ENCODE peak calls at places on chromosomes 7 and 10, in six cellular contexts. C is upper lobe of left lung, G is GM12878, L is K562, M is A549, D is HepG2. W is an unnamed sample. For H3K4me1, the result is how much of the 10 kb centered on the place peaks cover.

GRCh38 chr10:17126327-17126726 is 3.3 kb downstream of the CUBN start:
- ATAC-seq in M (no peak), D (no peak), L (no peak), C (no peak), G (no peak), W (no peak)

GRCh38 chr7:84674236-84674913 is 479.8 kb upstream of the SEMA3A start:
- ATAC-seq in C (no peak), G (peak), L (no peak), M (no peak), D (no peak), W (no peak)

GRCh38 chr7:925601-926000 is 28.9 kb downstream of the ADAP1 start:
- ATAC-seq in C (no peak), L (no peak), G (no peak), M (no peak), D (no peak), W (no peak)

GRCh38 chr7:81549484-81550016 is 220.3 kb downstream of the HGF start:
- ATAC-seq in M (no peak), G (no peak), L (no peak), D (no peak), C (no peak), W (no peak)

GRCh38 chr10:113991091-113991860 is 52.4 kb upstream of the ADRB1 start:
- ATAC-seq in G (peak), C (no peak), D (no peak), L (no peak), M (no peak), W (no peak)

GRCh38 chr10:128779457-128779856 is 653.2 kb upstream of the MKI67 start:
- ATAC-seq in M (no peak), D (no peak), L (no peak), C (no peak), G (no peak), W (no peak)

GRCh38 chr7:2637505-2638223 is 5.9 kb downstream of the TTYH3 start:
- ATAC-seq in G (peak), M (no peak), D (peak), L (no peak), C (peak), W (no peak)

GRCh38 chr10:92901819-92902234 is 53.5 kb downstream of the EXOC6 start:
- ATAC-seq in M (no peak), G (peak), C (no peak), D (no peak), L (no peak), W (no peak)

GRCh38 chr7:22319424-22320403 is 37.2 kb downstream of the RAPGEF5 start:
- ATAC-seq in C (no peak), L (peak), M (no peak), G (no peak), D (no peak), W (no peak)

GRCh38 chr7:151728746-151729145 is 148.2 kb downstream of the PRKAG2 start:
- ATAC-seq in L (no peak), C (no peak), M (no peak), D (no peak), G (no peak), W (no peak)

GRCh38 chr10:68112837-68113236 is 3.5 kb downstream of the MYPN start:
- ATAC-seq in L (no peak), C (no peak), G (no peak), D (no peak), M (no peak), W (no peak)

GRCh38 chr7:77837275-77837674 is 38.7 kb downstream of the PHTF2 start:
- ATAC-seq in G (peak), D (no peak), L (no peak), M (no peak), C (no peak), W (no peak)

GRCh38 chr10:29643785-29644501 is 9.2 kb upstream of the SVIL start:
- ATAC-seq in L (no peak), C (peak), M (no peak), G (no peak), D (no peak), W (peak)

GRCh38 chr7:794671-795329 is 37.5 kb upstream of the SUN1 start:
- ATAC-seq in L (no peak), G (no peak), C (no peak), M (no peak), D (no peak), W (no peak)

GRCh38 chr10:85612833-85613232 is 753.8 kb downstream of the GRID1 start:
- ATAC-seq in C (no peak), M (peak), D (peak), G (peak), L (peak), W (no peak)

GRCh38 chr7:157769870-157770213 is 433.0 kb downstream of the DNAJB6 start:
- ATAC-seq in M (no peak), G (no peak), D (no peak), L (no peak), C (no peak), W (no peak)

GRCh38 chr10:119041332-119041731 is 11.8 kb downstream of the NANOS1 start:
- ATAC-seq in C (no peak), L (no peak), G (no peak), M (no peak), D (peak), W (no peak)

GRCh38 chr10:86556933-86557649 is 35.5 kb upstream of the WAPL start:
- ATAC-seq in C (no peak), D (no peak), M (no peak), L (no peak), G (no peak), W (no peak)

GRCh38 chr7:86793129-86793528 is 149.4 kb downstream of the GRM3 start:
- ATAC-seq in C (no peak), M (no peak), G (no peak), L (no peak), D (no peak), W (no peak)
- TF ChIP-seq CTCF in C (no peak), M (no peak), G (no peak), L (no peak), D (no peak), W (no peak)

GRCh38 chr7:76337147-76337546 is 21.6 kb downstream of the YWHAG start:
- ATAC-seq in D (no peak), C (no peak), L (no peak), G (no peak), M (peak), W (no peak)
- TF ChIP-seq EP300 in D (no peak), C (no peak), L (no peak), G (no peak), M (no peak), W (no peak)

GRCh38 chr7:104980440-104980839 is 33.6 kb upstream of the KMT2E start:
- ATAC-seq in G (no peak), C (no peak), D (no peak), M (no peak), L (no peak), W (no peak)

GRCh38 chr7:104980969-104981670 is 32.9 kb upstream of the KMT2E start:
- ATAC-seq in D (no peak), L (no peak), M (no peak), C (no peak), G (peak), W (no peak)

GRCh38 chr7:104982308-104982755 is 31.7 kb upstream of the KMT2E start:
- ATAC-seq in M (no peak), G (no peak), C (no peak), L (no peak), D (no peak), W (no peak)

GRCh38 chr7:104982773-104983619 is 31.0 kb upstream of the KMT2E start:
- ATAC-seq in D (no peak), G (peak), L (no peak), M (peak), C (no peak), W (no peak)

DNA sequence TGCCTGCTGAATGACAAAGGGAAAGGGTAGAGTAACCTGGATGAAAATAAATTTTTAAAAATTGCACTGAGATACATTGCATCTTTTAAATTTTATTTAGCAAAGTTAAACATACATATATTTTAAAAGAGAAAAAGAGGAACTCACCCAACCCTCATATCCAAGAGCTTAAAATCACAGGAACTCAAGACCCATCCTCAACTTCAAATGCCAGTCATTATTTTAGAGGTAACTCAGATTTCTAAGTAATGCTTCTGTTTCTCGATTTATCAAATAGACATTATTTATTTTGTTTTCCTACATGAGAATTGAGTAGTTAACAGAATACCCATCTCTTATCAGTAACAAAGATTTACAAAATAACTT is 32.4 kb upstream of the KMT2E start:
- ATAC-seq in M (no peak), G (no peak), D (no peak), C (no peak), L (no peak), W (no peak)
- H3K4me1 ChIP-seq in M (under half), G (under half), D (under half), C (half or more), L (under half), W (under half)

DNA sequence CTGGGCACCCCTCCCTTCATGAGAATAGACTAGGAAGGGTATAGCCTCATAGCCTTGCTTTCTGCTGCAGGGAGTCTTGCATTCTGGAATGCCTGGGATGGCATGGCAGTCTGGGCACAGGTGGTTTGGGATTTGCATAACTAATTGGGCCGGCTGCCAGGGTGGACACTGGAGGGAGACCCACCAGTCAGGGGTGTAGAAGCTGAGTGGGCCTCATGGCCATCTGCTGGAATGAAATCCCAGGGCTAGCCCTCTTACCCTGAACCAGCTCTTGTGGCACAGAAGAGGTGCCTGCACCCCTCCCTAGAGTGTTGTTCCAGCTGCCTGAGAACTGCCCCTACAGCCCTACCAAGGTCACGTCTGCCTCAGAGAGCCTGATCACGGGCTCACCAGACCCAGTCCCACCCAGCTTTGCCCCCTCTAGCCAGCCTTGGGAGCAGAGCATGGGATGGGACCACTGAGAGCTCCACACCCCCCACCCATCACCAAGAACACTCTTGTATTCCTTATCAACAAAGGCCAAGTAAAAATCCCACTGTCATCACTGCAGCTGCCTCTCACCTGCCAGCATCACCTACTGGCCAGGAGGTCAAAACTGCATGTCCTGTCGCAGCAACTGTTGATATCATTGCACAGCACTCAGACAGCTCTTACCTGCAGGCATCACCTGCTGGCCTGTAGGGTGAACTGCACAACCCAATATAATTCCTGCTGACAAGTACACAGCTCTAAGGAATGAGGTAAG is 148.9 kb downstream of the ZEB1 start:
- ATAC-seq in L (no peak), G (peak), M (peak), C (peak), D (peak), W (no peak)
- TF ChIP-seq CTCF in L (peak), G (peak), M (no peak), C (peak), D (peak), W (no peak)

DNA sequence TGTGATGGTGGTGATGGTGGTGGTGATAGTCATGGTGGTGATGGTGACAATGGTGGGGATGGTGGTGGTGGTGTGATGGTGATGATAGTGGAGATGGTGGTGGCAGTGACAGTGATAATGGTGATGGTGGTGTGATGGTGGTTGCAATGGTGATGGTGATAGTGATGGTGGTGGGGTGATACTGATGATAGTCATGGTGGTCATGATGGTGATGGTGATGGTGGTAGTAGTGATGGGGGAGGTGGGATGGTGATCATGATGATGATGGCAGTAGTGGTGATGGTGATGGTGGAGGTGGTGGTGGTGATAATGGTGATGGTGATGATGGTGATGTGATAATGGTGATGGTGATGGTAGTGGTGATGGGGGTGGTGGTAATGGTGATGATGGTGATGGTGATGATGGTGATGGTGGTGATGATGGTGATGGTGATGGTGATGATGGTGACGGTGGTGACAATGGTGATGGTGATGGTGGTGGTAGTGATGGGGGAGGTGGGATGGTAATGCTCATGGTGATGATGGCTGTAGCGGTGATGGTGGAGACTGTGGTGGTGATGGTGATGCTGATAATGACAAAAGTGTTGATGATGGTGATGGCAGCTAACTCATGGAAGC is 4.7 kb upstream of the PWWP2B start:
- ATAC-seq in D (no peak), G (no peak), C (no peak), L (no peak), M (no peak), W (no peak)
- TF ChIP-seq EP300 in D (no peak), G (no peak), C (no peak), L (no peak), M (no peak), W (no peak)

GRCh38 chr10:69315610-69316312 is 37.5 kb downstream of the HK1 start:
- ATAC-seq in G (no peak), L (peak), D (no peak), M (no peak), C (no peak), W (no peak)

GRCh38 chr10:69317175-69318086 is 39.1 kb downstream of the HK1 start:
- ATAC-seq in M (no peak), G (peak), C (no peak), L (peak), D (no peak), W (peak)

GRCh38 chr10:69315100-69315542 is 36.8 kb downstream of the HK1 start:
- ATAC-seq in G (no peak), M (no peak), C (no peak), D (no peak), L (no peak), W (no peak)

GRCh38 chr10:69318087-69318996 is 40.0 kb downstream of the HK1 start:
- ATAC-seq in L (peak), C (peak), M (peak), D (peak), G (peak), W (peak)

GRCh38 chr10:69316313-69317059 is 38.2 kb downstream of the HK1 start:
- ATAC-seq in M (no peak), C (no peak), D (no peak), L (no peak), G (no peak), W (no peak)
- H3K4me1 ChIP-seq in M (under half), C (under half), D (under half), L (half or more), G (under half), W (under half)

W was measured in gastroesophageal sphincter.